ENCODE peak calls at places on chromosomes 1 and 21, in ten cellular contexts. Z is HT-29, O is glomerular endothelial cell, T is RPMI7951, C is iris pigment epithelial cell, P is choroid plexus epithelial cell, H is thoracic aorta, Q is AG08395, S is fibroblast of the conjunctiva, I is activated T-cell treated with anti-CD3 and anti-CD28 coated beads for 24 hours. J is an unnamed sample.

GRCh38 chr1:116110507-116111195 is 548 bp upstream of the MAB21L3 start:
- DNase-seq in Z (no peak), O (no peak), T (no peak), C (no peak), P (no peak), H (no peak), Q (no peak), S (no peak), I (no peak), J (no peak)

GRCh38 chr1:246784621-246785535 is 60.7 kb downstream of the SCCPDH start:
- DNase-seq in Z (no peak), O (peak; percentile 52), T (peak; percentile 32), C (peak; percentile 78), P (peak; percentile 84), H (no peak), Q (peak; percentile 48), S (no peak), I (no peak), J (no peak)

GRCh38 chr21:30408782-30409494 is 13.1 kb downstream of the KRTAP13-1 start:
- DNase-seq in Z (peak; percentile 66), O (no peak), T (peak; percentile 2), C (peak; percentile 79), P (peak; percentile 84), H (no peak), Q (peak; percentile 1), S (peak; percentile 67), I (no peak), J (no peak)

GRCh38 chr1:193406901-193407300 is 220.5 kb upstream of the B3GALT2 start:
- DNase-seq in Z (peak; percentile 63), O (peak; percentile 36), T (peak; percentile 46), C (peak; percentile 85), P (peak; percentile 90), H (no peak), Q (peak; percentile 36), S (peak; percentile 45), I (no peak), J (no peak)

GRCh38 chr1:55288245-55288644 is 73.1 kb upstream of the USP24 start:
- DNase-seq in Z (no peak), O (no peak), T (no peak), C (no peak), P (no peak), H (no peak), Q (no peak), S (no peak), I (no peak), J (no peak)

GRCh38 chr1:24914226-24915069 is 15.6 kb downstream of the RUNX3 start:
- DNase-seq in Z (peak; percentile 49), O (no peak), T (peak; percentile 95), C (peak; percentile 28), P (peak; percentile 70), H (no peak), Q (peak; percentile 67), S (no peak), I (no peak), J (peak; percentile 37)

GRCh38 chr1:77683836-77684148 is 1.3 kb upstream of the ZZZ3 start:
- DNase-seq in Z (no peak), O (no peak), T (no peak), C (no peak), P (no peak), H (no peak), Q (peak; percentile 8), S (no peak), I (no peak), J (no peak)

GRCh38 chr1:180486092-180486491 is 16.3 kb downstream of the ACBD6 start:
- DNase-seq in Z (no peak), O (no peak), T (no peak), C (no peak), P (no peak), H (no peak), Q (no peak), S (no peak), I (no peak), J (no peak)

GRCh38 chr1:24762133-24762676 is 17.0 kb downstream of the CLIC4 start:
- DNase-seq in Z (no peak), O (no peak), T (peak; percentile 75), C (peak; percentile 69), P (peak; percentile 41), H (no peak), Q (no peak), S (no peak), I (no peak), J (no peak)

GRCh38 chr1:3283849-3284248 is 170.6 kb upstream of the ARHGEF16 start:
- DNase-seq in Z (peak; percentile 12), O (no peak), T (no peak), C (peak; percentile 16), P (peak; percentile 26), H (no peak), Q (peak; percentile 52), S (no peak), I (no peak), J (peak; percentile 30)

GRCh38 chr1:151547119-151547899 is 7.2 kb downstream of the TUFT1 start:
- DNase-seq in Z (peak; percentile 97), O (no peak), T (peak; percentile 86), C (peak; percentile 92), P (peak; percentile 89), H (no peak), Q (peak; percentile 97), S (peak; percentile 66), I (no peak), J (no peak)

GRCh38 chr1:15224903-15225485 is 22.0 kb upstream of the FHAD1 start:
- DNase-seq in Z (no peak), O (no peak), T (no peak), C (no peak), P (no peak), H (no peak), Q (no peak), S (no peak), I (no peak), J (no peak)

GRCh38 chr1:225662155-225662554 is 9.2 kb upstream of the ENAH start:
- DNase-seq in Z (no peak), O (no peak), T (no peak), C (no peak), P (no peak), H (no peak), Q (no peak), S (no peak), I (no peak), J (no peak)

GRCh38 chr1:11339346-11340247 is 66.6 kb downstream of the UBIAD1 start:
- DNase-seq in Z (peak; percentile 25), O (no peak), T (no peak), C (no peak), P (no peak), H (no peak), Q (no peak), S (no peak), I (no peak), J (no peak)

GRCh38 chr1:158564608-158565007 is 5.8 kb downstream of the OR6P1 start:
- DNase-seq in Z (no peak), O (no peak), T (no peak), C (no peak), P (no peak), H (no peak), Q (no peak), S (no peak), I (no peak), J (no peak)

GRCh38 chr1:81437213-81437612 is 363.5 kb upstream of the ADGRL2 start:
- DNase-seq in Z (no peak), O (no peak), T (no peak), C (no peak), P (no peak), H (no peak), Q (no peak), S (no peak), I (no peak), J (no peak)

GRCh38 chr1:25904942-25905679 is 1.1 kb downstream of the STMN1 start:
- DNase-seq in Z (peak; percentile 87), O (peak; percentile 41), T (peak; percentile 93), C (peak; percentile 87), P (peak; percentile 91), H (peak; percentile 53), Q (peak; percentile 97), S (peak; percentile 87), I (peak; percentile 93), J (peak; percentile 66)

GRCh38 chr1:208172389-208173140 is 71.6 kb downstream of the PLXNA2 start:
- DNase-seq in Z (no peak), O (no peak), T (peak; percentile 78), C (peak; percentile 41), P (no peak), H (no peak), Q (peak; percentile 34), S (no peak), I (no peak), J (no peak)

GRCh38 chr1:7608628-7609295 is 162.3 kb upstream of the VAMP3 start:
- DNase-seq in Z (no peak), O (no peak), T (peak; percentile 41), C (peak; percentile 8), P (peak; percentile 49), H (no peak), Q (no peak), S (no peak), I (no peak), J (no peak)

GRCh38 chr1:60989745-60990718 is 92.3 kb upstream of the NFIA start:
- DNase-seq in Z (no peak), O (peak; percentile 37), T (peak; percentile 44), C (peak; percentile 82), P (peak; percentile 75), H (peak; percentile 57), Q (peak; percentile 70), S (peak; percentile 89), I (no peak), J (no peak)

GRCh38 chr1:46345281-46345680 is 4.7 kb downstream of the NSUN4 start:
- DNase-seq in Z (no peak), O (no peak), T (no peak), C (no peak), P (no peak), H (no peak), Q (no peak), S (no peak), I (no peak), J (no peak)

GRCh38 chr21:31731802-31732537 is at the start of gene SCAF4:
- DNase-seq in Z (peak; percentile 77), O (no peak), T (peak; percentile 88), C (peak; percentile 89), P (peak; percentile 92), H (peak; percentile 43), Q (peak; percentile 97), S (peak; percentile 71), I (peak; percentile 80), J (peak; percentile 85)

GRCh38 chr1:10672376-10673050 is 123.9 kb downstream of the CASZ1 start:
- DNase-seq in Z (no peak), O (no peak), T (no peak), C (no peak), P (no peak), H (no peak), Q (no peak), S (no peak), I (no peak), J (no peak)

GRCh38 chr1:236489710-236490377 is 33.9 kb upstream of the LGALS8 start:
- DNase-seq in Z (peak; percentile 63), O (no peak), T (peak; percentile 51), C (peak; percentile 62), P (peak; percentile 85), H (no peak), Q (peak; percentile 72), S (peak; percentile 41), I (no peak), J (no peak)

GRCh38 chr1:106344494-106344893 is 712.0 kb upstream of the PRMT6 start:
- DNase-seq in Z (no peak), O (no peak), T (no peak), C (no peak), P (no peak), H (no peak), Q (no peak), S (no peak), I (no peak), J (no peak)

GRCh38 chr1:72282271-72282656 is at the start of gene NEGR1:
- DNase-seq in Z (no peak), O (no peak), T (peak; percentile 62), C (peak; percentile 54), P (peak; percentile 55), H (peak; percentile 9), Q (peak; percentile 62), S (peak; percentile 40), I (no peak), J (peak; percentile 81)

GRCh38 chr1:168121314-168122029 is 15.3 kb downstream of the GPR161 start:
- DNase-seq in Z (no peak), O (no peak), T (no peak), C (peak; percentile 76), P (peak; percentile 53), H (peak; percentile 14), Q (peak; percentile 97), S (peak; percentile 29), I (no peak), J (no peak)

J was measured in C1 segment of cervical spinal cord.